ENCODE peak calls at places on chromosome 4, in nine cellular contexts. I is suprapubic skin, V is endothelial cell of umbilical vein, T is neuronal stem cell, P is PC-3, H is thyroid gland, Q is lower lobe of right lung, S is tibial artery, L is sigmoid colon. Y is an unnamed sample. For H3K4me1, the result is how much of the 10 kb centered on the place peaks cover.

GRCh38 chr4:145937990-145938611 is 522 bp downstream of the ZNF827 start:
- DNase-seq in H (peak), T (peak), V (peak), Q (no peak), L (no peak), I (no peak), S (peak), P (peak), Y (peak)

GRCh38 chr4:101136373-101137370 is 210.7 kb downstream of the PPP3CA start:
- DNase-seq in V (no peak), T (no peak), Q (no peak), I (no peak), H (no peak), P (peak), S (no peak), L (no peak), Y (no peak)

GRCh38 chr4:42397635-42398447 is 553 bp downstream of the SHISA3 start:
- DNase-seq in L (no peak), S (no peak), H (peak), T (peak), Q (no peak), I (no peak), P (peak), V (peak), Y (peak)

GRCh38 chr4:11367371-11367770 is 61.3 kb downstream of the HS3ST1 start:
- DNase-seq in I (no peak), P (peak), Q (no peak), S (peak), L (peak), V (peak), H (peak), T (peak), Y (peak)

GRCh38 chr4:47668810-47669408 is 169.0 kb downstream of the CORIN start:
- DNase-seq in H (no peak), P (peak), T (peak), S (no peak), Q (no peak), L (no peak), V (peak), I (no peak), Y (peak)

GRCh38 chr4:177403746-177404145 is 38.5 kb downstream of the AGA start:
- DNase-seq in Q (no peak), L (no peak), P (no peak), T (no peak), H (no peak), S (no peak), V (no peak), I (no peak), Y (peak)

GRCh38 chr4:150237110-150237852 is 159.0 kb downstream of the DCLK2 start:
- DNase-seq in T (no peak), P (peak), S (no peak), V (peak), I (no peak), L (no peak), H (no peak), Q (no peak), Y (no peak)

GRCh38 chr4:28565434-28565833 is 1704.8 kb downstream of the STIM2 start:
- DNase-seq in P (no peak), S (no peak), I (no peak), L (no peak), T (no peak), V (no peak), Q (no peak), H (no peak), Y (no peak)

GRCh38 chr4:136699905-136700304 is 832.4 kb downstream of the PCDH18 start:
- DNase-seq in L (no peak), T (no peak), V (no peak), Q (no peak), H (no peak), P (no peak), I (no peak), S (no peak), Y (no peak)

DNA sequence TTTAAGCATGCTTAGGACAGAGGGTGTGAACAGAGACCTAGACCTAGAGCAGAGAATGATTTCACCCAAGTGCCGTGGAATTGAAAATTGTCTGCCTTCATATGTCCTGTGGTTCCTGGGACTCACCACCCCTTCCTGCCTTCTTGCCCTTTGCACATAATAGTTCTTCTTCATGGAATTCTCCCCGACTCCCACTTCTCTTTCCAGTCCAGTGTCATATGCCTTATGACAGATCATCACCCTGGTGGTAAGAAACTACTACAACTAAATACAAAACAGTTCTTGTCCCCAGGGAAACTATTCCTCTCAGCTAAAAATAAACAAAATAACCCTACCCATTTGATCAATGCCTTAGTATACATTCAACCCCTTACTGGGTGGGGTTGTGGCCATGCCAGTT is 43.3 kb downstream of the BMPR1B start:
- DNase-seq in V (no peak), I (no peak), P (no peak), L (no peak), H (no peak), T (no peak), Q (no peak), S (no peak), Y (no peak)
- H3K4me1 ChIP-seq in V (under half), I (under half), P (under half), L (under half), H (under half), T (under half), Q (under half), S (under half), Y (under half)

DNA sequence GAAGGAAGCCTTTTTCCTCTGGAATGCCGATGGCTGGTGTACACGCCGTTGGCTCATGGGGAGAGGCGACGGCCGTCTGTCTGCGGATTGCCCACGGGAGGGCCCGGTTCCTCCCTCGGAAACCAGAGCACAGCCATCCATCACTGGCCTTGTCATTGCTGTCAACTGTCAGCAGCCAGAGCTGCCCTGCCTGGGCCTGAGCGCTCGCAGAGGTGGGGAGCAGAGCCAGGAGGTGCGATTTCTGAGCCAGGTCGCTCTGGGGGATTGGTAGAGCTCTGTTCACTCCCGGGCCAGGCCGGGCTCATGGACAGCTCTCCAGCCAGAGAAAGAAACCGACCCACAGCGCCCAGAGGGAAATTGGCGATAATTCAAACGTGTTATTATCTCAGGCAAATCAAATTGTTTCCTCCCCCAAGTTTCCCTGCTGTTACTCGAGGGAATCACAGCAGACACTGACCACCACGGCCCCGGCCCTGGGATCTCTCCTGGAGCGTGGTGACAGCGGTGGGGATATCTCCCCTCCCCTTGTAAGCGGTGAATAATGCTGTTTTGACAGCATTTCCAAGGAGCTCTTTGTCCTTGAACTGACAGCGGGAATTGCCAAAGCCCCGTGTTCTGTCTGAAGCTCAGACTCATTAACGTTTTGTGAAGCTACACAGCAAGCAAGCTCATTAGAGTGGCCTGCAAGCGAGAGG is 221.0 kb upstream of the PSAPL1 start:
- DNase-seq in V (no peak), P (no peak), T (peak), S (no peak), H (no peak), I (no peak), Q (peak), L (no peak), Y (no peak)
- H3K4me3 ChIP-seq in V (no peak), P (no peak), T (no peak), S (no peak), H (no peak), I (no peak), Q (no peak), L (no peak), Y (no peak)

GRCh38 chr4:2593003-2593402 is 56.6 kb downstream of the FAM193A start:
- DNase-seq in L (no peak), I (no peak), H (no peak), V (no peak), S (no peak), T (no peak), P (no peak), Q (no peak), Y (no peak)

GRCh38 chr4:2595436-2595835 is 59.0 kb downstream of the FAM193A start:
- DNase-seq in I (no peak), H (no peak), T (no peak), Q (no peak), V (no peak), P (no peak), L (no peak), S (no peak), Y (no peak)

GRCh38 chr4:2592572-2592971 is 56.1 kb downstream of the FAM193A start:
- DNase-seq in T (no peak), V (no peak), S (no peak), I (no peak), L (no peak), H (no peak), P (no peak), Q (no peak), Y (no peak)

GRCh38 chr4:2598661-2599654 is 62.5 kb downstream of the FAM193A start:
- DNase-seq in P (no peak), Q (no peak), L (no peak), I (no peak), S (no peak), T (no peak), H (no peak), V (peak), Y (no peak)

DNA sequence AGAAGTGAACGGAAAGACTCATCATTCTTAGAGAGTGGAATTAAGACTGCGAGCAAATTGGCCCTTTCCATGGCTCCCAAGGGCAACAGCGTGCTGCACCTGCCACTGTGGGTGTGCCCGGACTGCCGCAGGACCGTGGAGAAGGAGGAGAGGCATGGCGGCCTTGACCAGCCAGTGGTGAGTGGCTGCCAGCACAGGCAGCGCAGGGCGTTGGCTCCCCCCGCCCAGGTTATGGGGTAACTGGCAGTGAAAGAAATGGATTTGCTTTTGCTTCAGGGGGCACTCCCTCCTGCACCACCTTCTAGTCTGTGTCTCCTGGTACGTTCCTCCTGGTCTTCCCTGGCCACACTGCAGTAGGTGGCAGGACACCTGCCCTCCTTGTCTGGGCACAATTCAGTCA is 59.7 kb downstream of the FAM193A start:
- DNase-seq in L (no peak), P (no peak), T (no peak), I (no peak), H (no peak), S (no peak), Q (no peak), V (no peak), Y (no peak)
- H3K4me1 ChIP-seq in L (half or more), P (under half), T (under half), I (under half), H (under half), S (under half), Q (half or more), V (under half), Y (under half)

DNA sequence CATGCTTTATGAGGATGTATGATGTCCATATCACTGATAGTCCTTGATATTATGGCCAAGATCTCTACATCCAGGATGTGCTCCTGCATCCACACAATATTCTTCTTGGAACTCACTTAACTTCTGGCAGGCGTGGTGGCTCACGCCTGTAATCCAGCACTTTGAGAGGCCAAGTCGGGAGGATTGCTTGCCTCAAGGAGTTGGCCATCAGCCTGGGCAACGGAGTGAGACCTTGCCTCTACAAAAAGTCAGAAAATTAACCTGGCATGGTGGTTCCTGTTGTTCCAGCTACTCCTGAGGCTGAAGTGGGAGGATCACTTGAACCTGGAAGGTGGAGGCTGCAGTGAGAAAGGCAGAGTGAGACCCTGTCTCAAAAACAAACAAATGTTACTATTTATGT is 2.3 kb upstream of the HNRNPD start:
- DNase-seq in L (no peak), P (no peak), S (no peak), H (no peak), V (no peak), Q (no peak), T (no peak), I (no peak), Y (no peak)
- H3K4me3 ChIP-seq in L (no peak), P (peak), S (no peak), H (no peak), V (no peak), Q (no peak), T (no peak), I (no peak), Y (no peak)

GRCh38 chr4:22174640-22175039 is 226.1 kb upstream of the KCNIP4 start:
- DNase-seq in Q (no peak), I (no peak), T (no peak), H (no peak), S (no peak), L (no peak), V (no peak), P (no peak), Y (no peak)
- H3K4me1 ChIP-seq in Q (under half), I (under half), T (under half), H (under half), S (under half), L (under half), V (under half), P (under half), Y (under half)

GRCh38 chr4:155392486-155393184 is 15.9 kb upstream of the MAP9 start:
- DNase-seq in I (no peak), S (no peak), L (no peak), P (peak), H (no peak), T (no peak), Q (no peak), V (no peak), Y (no peak)
- H3K4me3 ChIP-seq in I (no peak), S (no peak), L (no peak), P (peak), H (no peak), T (no peak), Q (no peak), V (no peak), Y (no peak)

GRCh38 chr4:112519689-112520597 is 4.0 kb upstream of the NEUROG2 start:
- DNase-seq in I (no peak), V (no peak), S (no peak), Q (no peak), H (no peak), L (no peak), T (peak), P (no peak), Y (no peak)
- H3K4me1 ChIP-seq in I (half or more), V (under half), S (under half), Q (under half), H (under half), L (under half), T (under half), P (under half), Y (under half)